ENCODE peak calls at places on chromosome 11, in five cellular contexts. One of them, this sample, is unnamed.

GRCh38 chr11:77086521-77087472 is 15.8 kb upstream of the OMP start:
- DNase-seq in stimulated activated CD8-positive, alpha-beta memory T cell treated with anti-CD3 and anti-CD28 coated beads, Interleukin-2, amount 100 ng/mL, for 1 hour: no peak
- DNase-seq in activated gamma-delta T cell treated with anti-CD3 and anti-CD28 coated beads, Interleukin-2, amount 50 U/mL, for 16 hours: no peak
- DNase-seq in A172: no peak
- DNase-seq in HTR-8/SVneo: no peak
- DNase-seq in this sample: no peak

GRCh38 chr11:34395916-34396555 is 38.2 kb upstream of the ABTB2 start:
- DNase-seq in A172: peak
- DNase-seq in activated gamma-delta T cell treated with anti-CD3 and anti-CD28 coated beads, Interleukin-2, amount 50 U/mL, for 16 hours: no peak
- DNase-seq in HTR-8/SVneo: peak
- DNase-seq in stimulated activated CD8-positive, alpha-beta memory T cell treated with anti-CD3 and anti-CD28 coated beads, Interleukin-2, amount 100 ng/mL, for 1 hour: no peak
- DNase-seq in this sample: peak

GRCh38 chr11:75338516-75339218 is 12.8 kb downstream of the ARRB1 start:
- DNase-seq in HTR-8/SVneo: no peak
- DNase-seq in stimulated activated CD8-positive, alpha-beta memory T cell treated with anti-CD3 and anti-CD28 coated beads, Interleukin-2, amount 100 ng/mL, for 1 hour: no peak
- DNase-seq in A172: no peak
- DNase-seq in activated gamma-delta T cell treated with anti-CD3 and anti-CD28 coated beads, Interleukin-2, amount 50 U/mL, for 16 hours: no peak
- DNase-seq in this sample: no peak

GRCh38 chr11:96110302-96110701 is 186.4 kb upstream of the MTMR2 start:
- DNase-seq in activated gamma-delta T cell treated with anti-CD3 and anti-CD28 coated beads, Interleukin-2, amount 50 U/mL, for 16 hours: no peak
- DNase-seq in A172: no peak
- DNase-seq in stimulated activated CD8-positive, alpha-beta memory T cell treated with anti-CD3 and anti-CD28 coated beads, Interleukin-2, amount 100 ng/mL, for 1 hour: no peak
- DNase-seq in HTR-8/SVneo: no peak
- DNase-seq in this sample: no peak

GRCh38 chr11:13380731-13381130 is 82.3 kb downstream of the BTBD10 start:
- DNase-seq in A172: no peak
- DNase-seq in HTR-8/SVneo: no peak
- DNase-seq in stimulated activated CD8-positive, alpha-beta memory T cell treated with anti-CD3 and anti-CD28 coated beads, Interleukin-2, amount 100 ng/mL, for 1 hour: no peak
- DNase-seq in activated gamma-delta T cell treated with anti-CD3 and anti-CD28 coated beads, Interleukin-2, amount 50 U/mL, for 16 hours: no peak
- DNase-seq in this sample: no peak

GRCh38 chr11:1224491-1225385 is 1.9 kb downstream of the MUC5B start:
- DNase-seq in A172: no peak
- DNase-seq in stimulated activated CD8-positive, alpha-beta memory T cell treated with anti-CD3 and anti-CD28 coated beads, Interleukin-2, amount 100 ng/mL, for 1 hour: no peak
- DNase-seq in HTR-8/SVneo: no peak
- DNase-seq in activated gamma-delta T cell treated with anti-CD3 and anti-CD28 coated beads, Interleukin-2, amount 50 U/mL, for 16 hours: no peak
- DNase-seq in this sample: no peak

GRCh38 chr11:89540826-89541225 is 49.7 kb upstream of the NOX4 start:
- DNase-seq in activated gamma-delta T cell treated with anti-CD3 and anti-CD28 coated beads, Interleukin-2, amount 50 U/mL, for 16 hours: no peak
- DNase-seq in HTR-8/SVneo: no peak
- DNase-seq in A172: no peak
- DNase-seq in stimulated activated CD8-positive, alpha-beta memory T cell treated with anti-CD3 and anti-CD28 coated beads, Interleukin-2, amount 100 ng/mL, for 1 hour: no peak
- DNase-seq in this sample: no peak

GRCh38 chr11:71996946-71997345 is 1.8 kb upstream of the IL18BP start:
- DNase-seq in HTR-8/SVneo: no peak
- DNase-seq in activated gamma-delta T cell treated with anti-CD3 and anti-CD28 coated beads, Interleukin-2, amount 50 U/mL, for 16 hours: no peak
- DNase-seq in A172: no peak
- DNase-seq in stimulated activated CD8-positive, alpha-beta memory T cell treated with anti-CD3 and anti-CD28 coated beads, Interleukin-2, amount 100 ng/mL, for 1 hour: no peak
- DNase-seq in this sample: no peak

GRCh38 chr11:119372260-119373058 is 9.0 kb downstream of the USP2 start:
- DNase-seq in activated gamma-delta T cell treated with anti-CD3 and anti-CD28 coated beads, Interleukin-2, amount 50 U/mL, for 16 hours: no peak
- DNase-seq in stimulated activated CD8-positive, alpha-beta memory T cell treated with anti-CD3 and anti-CD28 coated beads, Interleukin-2, amount 100 ng/mL, for 1 hour: no peak
- DNase-seq in HTR-8/SVneo: no peak
- DNase-seq in A172: no peak
- DNase-seq in this sample: no peak

GRCh38 chr11:102289510-102290078 is 27.7 kb upstream of the BIRC3 start:
- DNase-seq in stimulated activated CD8-positive, alpha-beta memory T cell treated with anti-CD3 and anti-CD28 coated beads, Interleukin-2, amount 100 ng/mL, for 1 hour: no peak
- DNase-seq in HTR-8/SVneo: no peak
- DNase-seq in activated gamma-delta T cell treated with anti-CD3 and anti-CD28 coated beads, Interleukin-2, amount 50 U/mL, for 16 hours: no peak
- DNase-seq in A172: no peak
- DNase-seq in this sample: no peak

GRCh38 chr11:843818-844692 is 1.4 kb downstream of the TSPAN4 start:
- DNase-seq in HTR-8/SVneo: peak
- DNase-seq in stimulated activated CD8-positive, alpha-beta memory T cell treated with anti-CD3 and anti-CD28 coated beads, Interleukin-2, amount 100 ng/mL, for 1 hour: no peak
- DNase-seq in activated gamma-delta T cell treated with anti-CD3 and anti-CD28 coated beads, Interleukin-2, amount 50 U/mL, for 16 hours: no peak
- DNase-seq in A172: peak
- DNase-seq in this sample: peak

GRCh38 chr11:2788751-2789140 is 89.0 kb upstream of the KCNQ1OT1 start:
- DNase-seq in HTR-8/SVneo: no peak
- DNase-seq in activated gamma-delta T cell treated with anti-CD3 and anti-CD28 coated beads, Interleukin-2, amount 50 U/mL, for 16 hours: no peak
- DNase-seq in stimulated activated CD8-positive, alpha-beta memory T cell treated with anti-CD3 and anti-CD28 coated beads, Interleukin-2, amount 100 ng/mL, for 1 hour: no peak
- DNase-seq in A172: no peak
- DNase-seq in this sample: no peak

GRCh38 chr11:35126000-35126878 is 12.7 kb upstream of the CD44 start:
- DNase-seq in HTR-8/SVneo: no peak
- DNase-seq in activated gamma-delta T cell treated with anti-CD3 and anti-CD28 coated beads, Interleukin-2, amount 50 U/mL, for 16 hours: no peak
- DNase-seq in stimulated activated CD8-positive, alpha-beta memory T cell treated with anti-CD3 and anti-CD28 coated beads, Interleukin-2, amount 100 ng/mL, for 1 hour: no peak
- DNase-seq in A172: no peak
- DNase-seq in this sample: no peak